ENCODE peak calls at places on chromosomes 4 and X, in four cellular contexts. C is MM.1S, M is OCI-LY7, V is HepG2. H is an unnamed sample.

GRCh38 chr4:145523117-145523516 is 41.5 kb downstream of the SMAD1 start:
- DNase-seq in M (peak), C (no peak), V (no peak), H (no peak)

GRCh38 chr4:17517664-17518063 is 2.7 kb downstream of the CLRN2 start:
- DNase-seq in V (no peak), C (no peak), M (no peak), H (no peak)

GRCh38 chrX:138711399-138712347 is at the start of gene FGF13:
- DNase-seq in C (peak), M (no peak), V (peak), H (peak)

GRCh38 chr4:24644983-24645764 is 60.8 kb upstream of the DHX15 start:
- DNase-seq in V (no peak), M (no peak), C (no peak), H (peak)

GRCh38 chr4:78227411-78228057 is 170.4 kb downstream of the FRAS1 start:
- DNase-seq in C (no peak), V (no peak), M (no peak), H (no peak)

GRCh38 chr4:13704761-13705160 is 77.2 kb upstream of the BOD1L1 start:
- DNase-seq in M (no peak), V (no peak), C (no peak), H (no peak)

GRCh38 chr4:89290727-89291126 is 16.9 kb downstream of the GPRIN3 start:
- DNase-seq in C (peak), V (no peak), M (peak), H (no peak)

GRCh38 chr4:40719008-40719623 is 30.6 kb upstream of the NSUN7 start:
- DNase-seq in C (peak), V (peak), M (peak), H (peak)

GRCh38 chrX:133897593-133898163 is 87.7 kb downstream of the GPC3 start:
- DNase-seq in V (no peak), M (no peak), C (no peak), H (peak)

GRCh38 chrX:103685396-103685795 is 1.1 kb downstream of the MORF4L2 start:
- DNase-seq in V (no peak), M (peak), C (no peak), H (peak)

GRCh38 chr4:55125087-55125721 is at the start of gene KDR:
- DNase-seq in M (no peak), C (no peak), V (no peak), H (peak)

GRCh38 chrX:73944582-73944947 is 359.4 kb upstream of the ZCCHC13 start:
- DNase-seq in M (no peak), V (no peak), C (no peak), H (no peak)

GRCh38 chr4:147984065-147984777 is 252.3 kb downstream of the ARHGAP10 start:
- DNase-seq in C (peak), M (peak), V (peak), H (peak)

GRCh38 chrX:65677954-65678469 is 10.6 kb downstream of the MSN start:
- DNase-seq in V (no peak), M (no peak), C (no peak), H (peak)

GRCh38 chrX:1767026-1767425 is 152.2 kb downstream of the ASMT start:
- DNase-seq in M (no peak), V (no peak), C (no peak), H (no peak)

GRCh38 chr4:37383579-37384229 is 139.2 kb downstream of the NWD2 start:
- DNase-seq in M (peak), V (peak), C (peak), H (peak)

GRCh38 chr4:13483142-13484044 is 747 bp downstream of the RAB28 start:
- DNase-seq in V (peak), M (peak), C (peak), H (peak)

GRCh38 chr4:336099-336892 is 1.3 kb upstream of the ZNF141 start:
- DNase-seq in V (no peak), M (no peak), C (no peak), H (no peak)

GRCh38 chr4:1242506-1243450 is 6.2 kb downstream of the CTBP1 start:
- DNase-seq in C (no peak), V (no peak), M (no peak), H (no peak)

GRCh38 chr4:98377626-98378025 is 116.4 kb downstream of the RAP1GDS1 start:
- DNase-seq in M (no peak), V (no peak), C (peak), H (peak)

GRCh38 chrX:47232197-47232802 is 509 bp upstream of the USP11 start:
- DNase-seq in V (no peak), M (peak), C (no peak), H (no peak)

GRCh38 chrX:110734894-110735541 is 60.6 kb downstream of the CHRDL1 start:
- DNase-seq in M (no peak), V (no peak), C (no peak), H (peak)

GRCh38 chr4:156992943-156993342 is 21.3 kb upstream of the PDGFC start:
- DNase-seq in M (no peak), V (no peak), C (no peak), H (no peak)

GRCh38 chr4:26719954-26720552 is 136.2 kb downstream of the TBC1D19 start:
- DNase-seq in V (no peak), M (peak), C (no peak), H (peak)

GRCh38 chr4:91485415-91485814 is 818.4 kb upstream of the GRID2 start:
- DNase-seq in M (no peak), C (no peak), V (no peak), H (no peak)

GRCh38 chr4:30726090-30726668 is 6.0 kb downstream of the PCDH7 start:
- DNase-seq in C (no peak), M (no peak), V (no peak), H (no peak)
- H3K4me3 ChIP-seq in C (no peak), M (no peak), V (no peak), H (no peak)

GRCh38 chrX:145817299-145817665 is 347 bp upstream of the SLITRK2 start:
- DNase-seq in C (no peak), V (no peak), M (no peak), H (peak)

GRCh38 chrX:145817666-145818521 is at the start of gene SLITRK2:
- DNase-seq in M (no peak), V (no peak), C (no peak), H (peak)

GRCh38 chrX:145818522-145819075 is 970 bp downstream of the SLITRK2 start:
- DNase-seq in V (no peak), C (no peak), M (no peak), H (no peak)

GRCh38 chrX:145813081-145813480 is 4.5 kb upstream of the SLITRK2 start:
- DNase-seq in V (no peak), C (no peak), M (no peak), H (no peak)

GRCh38 chrX:145816607-145817298 is 876 bp upstream of the SLITRK2 start:
- DNase-seq in V (no peak), M (no peak), C (no peak), H (no peak)
- H3K4me3 ChIP-seq in V (no peak), M (no peak), C (no peak), H (peak)

GRCh38 chrX:54193085-54193484 is 10.0 kb upstream of the FAM120C start:
- DNase-seq in M (no peak), C (no peak), V (no peak), H (no peak)
- H3K4me3 ChIP-seq in M (no peak), C (no peak), V (no peak), H (no peak)

GRCh38 chr4:162706677-162707076 is 460.0 kb downstream of the NAF1 start:
- DNase-seq in M (no peak), C (no peak), V (no peak), H (no peak)
- H3K4me3 ChIP-seq in M (no peak), C (no peak), V (no peak), H (no peak)

H was measured in astrocyte of the spinal cord.